ENCODE peak calls at places on chromosomes 11 and 22, in ten cellular contexts. T, X, M, E, J, P, C, A, N and W are unnamed samples.

GRCh38 chr11:12889243-12889642 is 119.9 kb upstream of the RASSF10 start:
- DNase-seq in N (no peak), M (peak), A (peak), C (no peak), P (no peak), T (no peak), X (no peak), J (no peak), E (no peak), W (no peak)

GRCh38 chr11:128568166-128568778 is 19.1 kb downstream of the ETS1 start:
- DNase-seq in T (no peak), M (no peak), E (no peak), P (no peak), J (no peak), A (no peak), C (no peak), N (peak), X (no peak), W (no peak)

GRCh38 chr11:36469063-36469462 is 41.0 kb downstream of the TRAF6 start:
- DNase-seq in M (peak), X (no peak), E (no peak), A (no peak), N (peak), P (no peak), J (no peak), C (no peak), T (no peak), W (no peak)

GRCh38 chr11:130096042-130096441 is 26.3 kb downstream of the APLP2 start:
- DNase-seq in P (no peak), X (no peak), C (no peak), T (no peak), J (no peak), A (no peak), N (no peak), M (no peak), E (no peak), W (no peak)

GRCh38 chr11:125941606-125942275 is 4.1 kb upstream of the VSIG10L2 start:
- DNase-seq in N (peak), T (no peak), P (no peak), X (peak), M (no peak), J (peak), C (peak), E (no peak), A (peak), W (peak)

GRCh38 chr11:69215784-69216415 is 60.2 kb downstream of the SMIM38 start:
- DNase-seq in M (no peak), X (no peak), E (peak), T (no peak), A (peak), C (no peak), P (peak), N (peak), J (no peak), W (peak)

GRCh38 chr11:65502274-65502851 is 3.5 kb downstream of the MALAT1 start:
- DNase-seq in A (no peak), N (no peak), J (no peak), M (peak), T (no peak), X (no peak), P (no peak), C (no peak), E (no peak), W (no peak)

GRCh38 chr11:10725114-10725906 is 25.7 kb upstream of the CTR9 start:
- DNase-seq in N (no peak), J (no peak), P (peak), X (no peak), M (peak), A (peak), E (peak), C (peak), T (peak), W (peak)

GRCh38 chr11:76674517-76675400 is 4.2 kb upstream of the LRRC32 start:
- DNase-seq in C (no peak), M (no peak), J (no peak), A (no peak), N (no peak), T (no peak), X (no peak), P (no peak), E (no peak), W (no peak)

GRCh38 chr11:96284401-96284800 is 58.6 kb downstream of the MAML2 start:
- DNase-seq in P (no peak), T (no peak), E (no peak), M (no peak), C (no peak), A (no peak), X (no peak), J (no peak), N (no peak), W (no peak)

GRCh38 chr11:70064011-70064725 is 13.9 kb upstream of the ANO1 start:
- DNase-seq in N (peak), X (no peak), J (no peak), C (no peak), M (no peak), E (no peak), T (no peak), P (no peak), A (no peak), W (no peak)

GRCh38 chr11:76415073-76415472 is 29.7 kb upstream of the EMSY start:
- DNase-seq in X (no peak), C (no peak), E (no peak), N (peak), A (no peak), T (no peak), M (no peak), J (no peak), P (no peak), W (peak)

GRCh38 chr11:57001674-57002401 is 13.1 kb downstream of the OR5AK2 start:
- DNase-seq in T (no peak), N (no peak), A (no peak), P (no peak), M (peak), X (no peak), C (no peak), E (no peak), J (no peak), W (no peak)

GRCh38 chr22:44530106-44530505 is 32.1 kb upstream of the RTL6 start:
- DNase-seq in X (no peak), N (peak), J (no peak), C (no peak), P (no peak), T (no peak), E (no peak), A (no peak), M (no peak), W (no peak)

GRCh38 chr22:42742940-42743339 is 22.3 kb upstream of the A4GALT start:
- DNase-seq in N (peak), C (no peak), A (no peak), T (no peak), P (no peak), X (no peak), E (no peak), J (no peak), M (no peak), W (no peak)

GRCh38 chr11:47980907-47981621 is 705 bp downstream of the PTPRJ start:
- DNase-seq in P (no peak), T (no peak), J (peak), A (peak), M (no peak), X (no peak), C (no peak), E (no peak), N (peak), W (peak)

GRCh38 chr22:33380789-33381530 is 322.8 kb upstream of the SYN3 start:
- DNase-seq in P (peak), N (no peak), E (peak), T (peak), X (no peak), C (no peak), A (no peak), M (peak), J (no peak), W (no peak)

GRCh38 chr11:69293819-69294505 is at the start of gene MYEOV:
- DNase-seq in J (peak), M (no peak), P (no peak), X (no peak), E (no peak), N (peak), A (no peak), T (no peak), C (peak), W (peak)

GRCh38 chr11:15232496-15232895 is 117.8 kb downstream of the INSC start:
- DNase-seq in E (no peak), A (no peak), C (no peak), X (no peak), P (no peak), J (no peak), N (no peak), M (no peak), T (no peak), W (no peak)

GRCh38 chr11:77249427-77249826 is 52.1 kb downstream of the GDPD4 start:
- DNase-seq in J (no peak), A (no peak), E (no peak), M (no peak), C (peak), P (peak), T (peak), N (no peak), X (no peak), W (peak)

GRCh38 chr22:23828800-23829680 is 9.8 kb downstream of the DERL3 start:
- DNase-seq in T (no peak), J (no peak), E (no peak), P (no peak), M (no peak), N (no peak), X (no peak), C (no peak), A (no peak), W (no peak)

GRCh38 chr11:357582-357981 is 11.7 kb upstream of the B4GALNT4 start:
- DNase-seq in A (no peak), J (no peak), P (no peak), C (no peak), T (no peak), X (no peak), N (no peak), E (no peak), M (no peak), W (no peak)

GRCh38 chr11:353315-353857 is 15.9 kb upstream of the B4GALNT4 start:
- DNase-seq in N (peak), T (no peak), E (peak), M (peak), P (no peak), A (peak), X (no peak), J (no peak), C (no peak), W (no peak)

GRCh38 chr11:358129-358805 is 11.0 kb upstream of the B4GALNT4 start:
- DNase-seq in C (no peak), M (no peak), P (no peak), J (no peak), E (no peak), A (no peak), N (peak), X (no peak), T (no peak), W (no peak)

GRCh38 chr11:356610-357009 is 12.7 kb upstream of the B4GALNT4 start:
- DNase-seq in N (no peak), X (no peak), M (no peak), E (no peak), A (no peak), P (no peak), C (no peak), J (no peak), T (no peak), W (no peak)

DNA sequence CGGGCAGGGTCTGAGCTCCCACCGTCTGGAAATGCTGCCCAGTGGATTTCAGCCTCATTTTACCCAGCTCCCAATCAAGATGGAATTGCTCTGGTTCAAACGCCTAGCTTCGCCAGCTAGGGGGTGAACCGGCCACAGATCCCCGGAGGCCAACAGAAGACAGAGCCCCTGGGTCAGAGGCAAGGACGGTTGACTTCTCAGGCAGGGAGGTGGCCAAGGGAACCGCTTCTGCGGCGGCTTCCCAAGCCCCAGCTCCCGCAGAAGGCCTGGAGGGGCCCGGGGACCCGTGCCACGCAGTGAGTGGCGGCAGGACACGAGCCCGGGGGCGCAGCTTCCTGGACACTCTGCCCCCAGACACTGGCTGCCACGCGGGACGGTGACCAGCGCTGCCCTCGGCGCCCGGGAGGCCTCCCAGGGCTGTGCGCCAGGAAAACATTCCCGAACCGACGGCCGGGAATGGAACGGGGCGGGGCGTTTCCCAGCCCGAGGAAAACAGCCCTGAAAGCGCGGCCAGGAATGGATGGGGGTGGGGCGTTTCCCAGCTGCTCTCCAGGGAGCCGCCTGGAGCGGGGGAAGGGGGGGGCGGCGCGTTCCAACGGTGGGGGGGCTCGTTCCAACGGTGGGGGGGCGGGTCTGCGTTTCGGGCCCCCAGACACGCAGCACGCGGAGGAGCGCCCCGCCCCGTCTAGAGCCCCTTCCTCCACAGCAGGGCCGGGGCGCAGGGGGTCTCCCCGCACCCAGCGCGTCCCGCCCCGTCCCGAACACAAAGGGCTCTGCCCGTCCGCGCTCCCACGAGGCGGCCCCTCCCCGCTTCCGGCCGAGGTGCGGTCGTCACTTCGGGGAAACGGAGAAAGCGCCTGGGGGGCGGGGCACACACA is 13.5 kb upstream of the B4GALNT4 start:
- DNase-seq in X (peak), C (peak), T (peak), A (peak), P (peak), E (peak), N (peak), M (peak), J (peak), W (peak)
- H3K27ac ChIP-seq in X (peak), C (peak), T (peak), A (peak), P (peak), E (peak), N (peak), M (peak), J (peak), W (peak)

DNA sequence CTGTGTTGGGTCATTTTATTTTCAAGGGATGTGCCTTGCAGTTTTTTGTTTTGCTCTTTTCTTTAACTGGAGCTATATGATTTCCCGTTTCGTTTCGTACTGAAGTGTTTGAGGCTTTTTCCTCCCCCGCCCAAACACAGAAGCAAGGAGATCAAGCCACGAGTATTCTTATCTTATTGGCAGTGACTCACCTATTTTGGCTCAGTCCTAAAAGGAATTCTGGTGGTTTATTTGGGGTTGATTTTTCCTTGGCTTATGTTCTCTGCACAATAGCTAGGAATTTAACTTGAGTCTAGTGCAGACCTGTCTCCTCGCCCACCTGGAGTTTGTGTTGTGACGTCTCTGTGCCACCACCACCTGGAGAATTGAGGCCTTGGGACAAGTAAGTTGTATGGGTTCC is 90.6 kb upstream of the BIRC3 start:
- DNase-seq in M (peak), C (no peak), T (no peak), A (no peak), J (no peak), N (no peak), P (no peak), X (no peak), E (peak), W (peak)
- H3K27ac ChIP-seq in M (peak), C (peak), T (peak), A (no peak), J (no peak), N (no peak), P (peak), X (no peak), E (peak), W (peak)

GRCh38 chr22:40743740-40744139 is 64.5 kb downstream of the MCHR1 start:
- DNase-seq in N (no peak), X (no peak), A (no peak), T (no peak), P (no peak), E (no peak), M (no peak), J (no peak), C (no peak), W (no peak)
- H3K27ac ChIP-seq in N (no peak), X (no peak), A (no peak), T (no peak), P (no peak), E (no peak), M (no peak), J (no peak), C (no peak), W (peak)

GRCh38 chr11:105469931-105470330 is 139.9 kb upstream of the GRIA4 start:
- DNase-seq in X (no peak), M (no peak), J (no peak), T (no peak), E (no peak), A (no peak), C (no peak), P (no peak), N (no peak), W (no peak)
- H3K27ac ChIP-seq in X (no peak), M (no peak), J (no peak), T (no peak), E (no peak), A (no peak), C (no peak), P (no peak), N (no peak), W (no peak)

GRCh38 chr11:78351193-78351592 is 66.4 kb downstream of the GAB2 start:
- DNase-seq in M (no peak), X (no peak), J (no peak), C (no peak), T (no peak), P (no peak), A (no peak), E (no peak), N (no peak), W (no peak)
- H3K27ac ChIP-seq in M (no peak), X (no peak), J (no peak), C (no peak), T (no peak), P (no peak), A (peak), E (no peak), N (no peak), W (no peak)

GRCh38 chr11:1484061-1484671 is 2.4 kb downstream of the MOB2 start:
- DNase-seq in J (no peak), P (no peak), C (no peak), A (no peak), X (no peak), T (no peak), E (no peak), N (no peak), M (no peak), W (no peak)

GRCh38 chr11:1483445-1483961 is 3.1 kb downstream of the MOB2 start:
- DNase-seq in P (no peak), J (no peak), X (no peak), E (no peak), A (no peak), N (no peak), M (no peak), T (no peak), C (no peak), W (no peak)

GRCh38 chr11:1481483-1481825 is 5.1 kb downstream of the MOB2 start:
- DNase-seq in J (no peak), E (no peak), N (no peak), P (no peak), X (no peak), T (no peak), C (no peak), M (no peak), A (no peak), W (no peak)

GRCh38 chr11:1481861-1482441 is 4.6 kb downstream of the MOB2 start:
- DNase-seq in X (no peak), M (no peak), E (no peak), T (no peak), C (no peak), N (no peak), J (no peak), P (no peak), A (no peak), W (no peak)

GRCh38 chr11:1482581-1483444 is 3.8 kb downstream of the MOB2 start:
- DNase-seq in X (no peak), A (no peak), P (no peak), N (no peak), E (no peak), C (no peak), J (no peak), T (no peak), M (no peak), W (no peak)
- H3K27ac ChIP-seq in X (no peak), A (no peak), P (no peak), N (no peak), E (no peak), C (no peak), J (no peak), T (no peak), M (no peak), W (no peak)